ENCODE peak calls at places on chromosomes 13 and 19, in five cellular contexts. Q is transverse colon, G is dorsolateral prefrontal cortex, K is adrenal gland, X is astrocyte of the cerebellum. D is an unnamed sample.

GRCh38 chr19:10290876-10291553 is 1.3 kb downstream of the ICAM5 start:
- DNase-seq in Q (peak), G (peak), K (no peak), X (no peak), D (no peak)

GRCh38 chr19:29665826-29666633 is 769 bp downstream of the PLEKHF1 start:
- DNase-seq in Q (peak), G (no peak), K (peak), X (no peak), D (no peak)

GRCh38 chr13:47672982-47673670 is 327.9 kb downstream of the SUCLA2 start:
- DNase-seq in Q (no peak), G (no peak), K (no peak), X (peak), D (peak)

GRCh38 chr19:16337809-16338469 is 13.3 kb downstream of the KLF2 start:
- DNase-seq in Q (no peak), G (no peak), K (no peak), X (no peak), D (no peak)

GRCh38 chr13:97274782-97275252 is 52.7 kb downstream of the MBNL2 start:
- DNase-seq in Q (no peak), G (no peak), K (no peak), X (peak), D (no peak)

GRCh38 chr19:48372904-48373303 is 8.7 kb downstream of the SYNGR4 start:
- DNase-seq in Q (peak), G (peak), K (no peak), X (no peak), D (no peak)

GRCh38 chr19:38889803-38890202 is 9.6 kb downstream of the SIRT2 start:
- DNase-seq in Q (no peak), G (no peak), K (no peak), X (no peak), D (no peak)

GRCh38 chr13:114149774-114150740 is 17.6 kb upstream of the RASA3 start:
- DNase-seq in Q (no peak), G (no peak), K (no peak), X (no peak), D (no peak)

GRCh38 chr19:46081928-46082727 is 41.3 kb upstream of the IGFL4 start:
- DNase-seq in Q (no peak), G (no peak), K (peak), X (peak), D (no peak)

GRCh38 chr13:112119192-112120030 is 52.5 kb downstream of the SOX1 start:
- DNase-seq in Q (no peak), G (no peak), K (no peak), X (no peak), D (no peak)

GRCh38 chr19:400976-401835 is 7.7 kb downstream of the C2CD4C start:
- DNase-seq in Q (no peak), G (no peak), K (no peak), X (no peak), D (no peak)

GRCh38 chr19:13788991-13789390 is 6.3 kb upstream of the ZSWIM4 start:
- DNase-seq in Q (peak), G (no peak), K (no peak), X (no peak), D (no peak)

GRCh38 chr19:46080561-46080960 is 39.8 kb upstream of the IGFL4 start:
- DNase-seq in Q (no peak), G (no peak), K (peak), X (peak), D (no peak)

GRCh38 chr13:43804461-43805070 is 17.8 kb upstream of the ENOX1 start:
- DNase-seq in Q (no peak), G (no peak), K (peak), X (peak), D (no peak)

GRCh38 chr13:25455146-25455545 is 83.4 kb downstream of the ATP8A2 start:
- DNase-seq in Q (no peak), G (no peak), K (peak), X (no peak), D (no peak)

GRCh38 chr19:52748336-52748950 is 13.6 kb upstream of the ZNF611 start:
- DNase-seq in Q (no peak), G (no peak), K (peak), X (no peak), D (no peak)

GRCh38 chr13:98450495-98451167 is 126.3 kb downstream of the STK24 start:
- DNase-seq in Q (no peak), G (peak), K (peak), X (no peak), D (no peak)

GRCh38 chr13:92896842-92897241 is 329.8 kb upstream of the GPC6 start:
- DNase-seq in Q (no peak), G (no peak), K (no peak), X (peak), D (no peak)

GRCh38 chr19:42130254-42130573 is 2.0 kb downstream of the POU2F2 start:
- DNase-seq in Q (no peak), G (no peak), K (no peak), X (no peak), D (no peak)
- H3K4me3 ChIP-seq in Q (no peak), G (no peak), K (no peak), X (no peak), D (peak)

GRCh38 chr19:4061683-4062575 is 4.8 kb downstream of the ZBTB7A start:
- DNase-seq in Q (peak), G (no peak), K (no peak), X (no peak), D (no peak)

GRCh38 chr19:4063369-4064072 is 3.2 kb downstream of the ZBTB7A start:
- DNase-seq in Q (peak), G (no peak), K (peak), X (no peak), D (no peak)

GRCh38 chr19:4064073-4064550 is 2.6 kb downstream of the ZBTB7A start:
- DNase-seq in Q (peak), G (no peak), K (peak), X (no peak), D (no peak)

GRCh38 chr19:4061178-4061682 is 5.5 kb downstream of the ZBTB7A start:
- DNase-seq in Q (peak), G (no peak), K (peak), X (no peak), D (no peak)

GRCh38 chr19:4062576-4063368 is 3.9 kb downstream of the ZBTB7A start:
- DNase-seq in Q (peak), G (no peak), K (no peak), X (no peak), D (no peak)
- H3K4me3 ChIP-seq in Q (peak), G (no peak), K (no peak), X (peak), D (peak)

GRCh38 chr13:109655206-109655600 is 131.2 kb downstream of the IRS2 start:
- DNase-seq in Q (no peak), G (no peak), K (no peak), X (no peak), D (no peak)
- H3K4me3 ChIP-seq in Q (no peak), G (no peak), K (no peak), X (no peak), D (no peak)

DNA sequence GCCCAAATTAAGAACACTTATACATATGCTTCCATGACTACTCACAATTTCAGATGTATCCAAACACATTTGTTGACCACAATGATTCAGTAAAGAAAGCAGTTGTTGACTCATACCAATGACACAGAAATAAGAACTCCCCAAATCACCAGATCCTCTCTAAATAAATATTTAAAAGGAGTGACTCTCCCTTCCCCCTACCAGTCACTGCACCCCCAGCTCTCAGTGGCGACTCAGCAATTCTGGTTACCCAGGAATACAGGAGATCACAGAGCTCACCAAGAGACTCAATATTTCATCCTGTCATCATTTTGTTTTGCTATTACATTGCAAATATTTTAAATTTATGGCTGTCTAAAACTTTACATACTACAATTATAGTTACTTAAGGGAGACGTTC is 131.5 kb downstream of the RGCC start:
- DNase-seq in Q (no peak), G (no peak), K (no peak), X (peak), D (peak)
- H3K4me3 ChIP-seq in Q (no peak), G (no peak), K (no peak), X (no peak), D (no peak)

DNA sequence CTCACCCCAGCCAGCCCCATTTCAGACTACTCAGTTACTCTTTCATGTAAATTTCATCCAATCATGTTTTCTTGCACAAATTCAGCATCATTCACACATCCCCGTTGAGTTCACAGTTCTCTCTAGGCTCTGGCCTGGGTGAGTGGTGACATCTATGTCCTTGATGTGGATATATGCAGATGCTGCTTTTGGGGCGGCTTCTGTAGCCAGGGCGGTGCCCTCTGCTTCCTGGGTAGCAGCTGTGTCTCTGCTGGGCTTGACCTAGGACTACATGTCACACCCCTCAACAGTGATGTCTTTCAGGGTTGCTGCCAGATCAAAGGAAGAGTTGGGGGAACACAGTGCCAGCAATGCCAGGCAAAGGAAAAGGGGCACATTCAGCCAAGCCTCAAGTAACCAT is 68.5 kb upstream of the KCTD15 start:
- DNase-seq in Q (no peak), G (no peak), K (no peak), X (no peak), D (no peak)
- H3K4me3 ChIP-seq in Q (no peak), G (no peak), K (no peak), X (no peak), D (no peak)